ENCODE peak calls at places on chromosomes 13 and 19, in six cellular contexts. One of them, this sample, is unnamed.

GRCh38 chr19:30367421-30367820 is 4.8 kb upstream of the ZNF536 start:
- DNase-seq in kidney epithelial cell: no peak
- DNase-seq in stimulated activated CD4-positive, alpha-beta T cell treated with anti-CD3 and anti-CD28 coated beads, Interleukin-4, amount 100 ng/mL, for 48 hours: no peak
- DNase-seq in NCI-H345: no peak
- DNase-seq in left colon: no peak
- DNase-seq in GM23248: no peak
- DNase-seq in this sample: no peak

GRCh38 chr13:102440259-102440936 is 38.5 kb upstream of the FGF14 start:
- DNase-seq in kidney epithelial cell: peak; percentile 81
- DNase-seq in stimulated activated CD4-positive, alpha-beta T cell treated with anti-CD3 and anti-CD28 coated beads, Interleukin-4, amount 100 ng/mL, for 48 hours: no peak
- DNase-seq in NCI-H345: peak; percentile 69
- DNase-seq in left colon: no peak
- DNase-seq in GM23248: no peak
- DNase-seq in this sample: no peak

GRCh38 chr19:3501780-3502179 is 1.3 kb upstream of the DOHH start:
- DNase-seq in kidney epithelial cell: no peak
- DNase-seq in stimulated activated CD4-positive, alpha-beta T cell treated with anti-CD3 and anti-CD28 coated beads, Interleukin-4, amount 100 ng/mL, for 48 hours: no peak
- DNase-seq in NCI-H345: no peak
- DNase-seq in left colon: no peak
- DNase-seq in GM23248: no peak
- DNase-seq in this sample: no peak

GRCh38 chr13:79097201-79097600 is 308.9 kb downstream of the RBM26 start:
- DNase-seq in kidney epithelial cell: no peak
- DNase-seq in stimulated activated CD4-positive, alpha-beta T cell treated with anti-CD3 and anti-CD28 coated beads, Interleukin-4, amount 100 ng/mL, for 48 hours: no peak
- DNase-seq in NCI-H345: no peak
- DNase-seq in left colon: no peak
- DNase-seq in GM23248: no peak
- DNase-seq in this sample: no peak

GRCh38 chr19:8185343-8186068 is 23.7 kb upstream of the CERS4 start:
- DNase-seq in kidney epithelial cell: no peak
- DNase-seq in stimulated activated CD4-positive, alpha-beta T cell treated with anti-CD3 and anti-CD28 coated beads, Interleukin-4, amount 100 ng/mL, for 48 hours: no peak
- DNase-seq in NCI-H345: no peak
- DNase-seq in left colon: no peak
- DNase-seq in GM23248: no peak
- DNase-seq in this sample: no peak

GRCh38 chr19:39078436-39079200 is 5.5 kb upstream of the ACP7 start:
- DNase-seq in kidney epithelial cell: peak; percentile 87
- DNase-seq in stimulated activated CD4-positive, alpha-beta T cell treated with anti-CD3 and anti-CD28 coated beads, Interleukin-4, amount 100 ng/mL, for 48 hours: no peak
- DNase-seq in NCI-H345: no peak
- DNase-seq in left colon: no peak
- DNase-seq in GM23248: peak; percentile 99
- DNase-seq in this sample: no peak

GRCh38 chr19:35216026-35216832 is 12.3 kb downstream of the FAM187B start:
- DNase-seq in kidney epithelial cell: no peak
- DNase-seq in stimulated activated CD4-positive, alpha-beta T cell treated with anti-CD3 and anti-CD28 coated beads, Interleukin-4, amount 100 ng/mL, for 48 hours: no peak
- DNase-seq in NCI-H345: no peak
- DNase-seq in left colon: no peak
- DNase-seq in GM23248: peak; percentile 47
- DNase-seq in this sample: no peak

GRCh38 chr19:40619333-40620160 is 18.4 kb downstream of the LTBP4 start:
- DNase-seq in kidney epithelial cell: no peak
- DNase-seq in stimulated activated CD4-positive, alpha-beta T cell treated with anti-CD3 and anti-CD28 coated beads, Interleukin-4, amount 100 ng/mL, for 48 hours: no peak
- DNase-seq in NCI-H345: no peak
- DNase-seq in left colon: no peak
- DNase-seq in GM23248: no peak
- DNase-seq in this sample: no peak

GRCh38 chr13:30153871-30154426 is 153.4 kb downstream of the KATNAL1 start:
- DNase-seq in kidney epithelial cell: no peak
- DNase-seq in stimulated activated CD4-positive, alpha-beta T cell treated with anti-CD3 and anti-CD28 coated beads, Interleukin-4, amount 100 ng/mL, for 48 hours: no peak
- DNase-seq in NCI-H345: no peak
- DNase-seq in left colon: no peak
- DNase-seq in GM23248: peak; percentile 58
- DNase-seq in this sample: no peak

GRCh38 chr13:96994030-96994848 is at the start of gene OXGR1:
- DNase-seq in kidney epithelial cell: no peak
- DNase-seq in stimulated activated CD4-positive, alpha-beta T cell treated with anti-CD3 and anti-CD28 coated beads, Interleukin-4, amount 100 ng/mL, for 48 hours: no peak
- DNase-seq in NCI-H345: no peak
- DNase-seq in left colon: no peak
- DNase-seq in GM23248: peak; percentile 14
- DNase-seq in this sample: no peak

GRCh38 chr19:31963741-31964140 is 381.7 kb upstream of the ZNF507 start:
- DNase-seq in kidney epithelial cell: no peak
- DNase-seq in stimulated activated CD4-positive, alpha-beta T cell treated with anti-CD3 and anti-CD28 coated beads, Interleukin-4, amount 100 ng/mL, for 48 hours: no peak
- DNase-seq in NCI-H345: no peak
- DNase-seq in left colon: no peak
- DNase-seq in GM23248: no peak
- DNase-seq in this sample: no peak

GRCh38 chr19:15292847-15293582 is 39.3 kb downstream of the BRD4 start:
- DNase-seq in kidney epithelial cell: no peak
- DNase-seq in stimulated activated CD4-positive, alpha-beta T cell treated with anti-CD3 and anti-CD28 coated beads, Interleukin-4, amount 100 ng/mL, for 48 hours: no peak
- DNase-seq in NCI-H345: no peak
- DNase-seq in left colon: no peak
- DNase-seq in GM23248: no peak
- DNase-seq in this sample: no peak

GRCh38 chr13:104408733-104409132 is 1342.5 kb upstream of the SLC10A2 start:
- DNase-seq in kidney epithelial cell: no peak
- DNase-seq in stimulated activated CD4-positive, alpha-beta T cell treated with anti-CD3 and anti-CD28 coated beads, Interleukin-4, amount 100 ng/mL, for 48 hours: no peak
- DNase-seq in NCI-H345: no peak
- DNase-seq in left colon: no peak
- DNase-seq in GM23248: no peak
- DNase-seq in this sample: no peak

GRCh38 chr19:1766800-1767352 is 13.6 kb downstream of the ONECUT3 start:
- DNase-seq in kidney epithelial cell: no peak
- DNase-seq in stimulated activated CD4-positive, alpha-beta T cell treated with anti-CD3 and anti-CD28 coated beads, Interleukin-4, amount 100 ng/mL, for 48 hours: no peak
- DNase-seq in NCI-H345: no peak
- DNase-seq in left colon: no peak
- DNase-seq in GM23248: no peak
- DNase-seq in this sample: no peak

GRCh38 chr13:43388282-43389034 is 365.1 kb downstream of the DNAJC15 start:
- DNase-seq in kidney epithelial cell: peak; percentile 41
- DNase-seq in stimulated activated CD4-positive, alpha-beta T cell treated with anti-CD3 and anti-CD28 coated beads, Interleukin-4, amount 100 ng/mL, for 48 hours: no peak
- DNase-seq in NCI-H345: peak; percentile 29
- DNase-seq in left colon: no peak
- DNase-seq in GM23248: no peak
- DNase-seq in this sample: peak; percentile 11

GRCh38 chr19:10752237-10752912 is 34.5 kb downstream of the DNM2 start:
- DNase-seq in kidney epithelial cell: no peak
- DNase-seq in stimulated activated CD4-positive, alpha-beta T cell treated with anti-CD3 and anti-CD28 coated beads, Interleukin-4, amount 100 ng/mL, for 48 hours: no peak
- DNase-seq in NCI-H345: no peak
- DNase-seq in left colon: no peak
- DNase-seq in GM23248: no peak
- DNase-seq in this sample: no peak

GRCh38 chr19:30360378-30361106 is 11.6 kb upstream of the ZNF536 start:
- DNase-seq in kidney epithelial cell: no peak
- DNase-seq in stimulated activated CD4-positive, alpha-beta T cell treated with anti-CD3 and anti-CD28 coated beads, Interleukin-4, amount 100 ng/mL, for 48 hours: no peak
- DNase-seq in NCI-H345: no peak
- DNase-seq in left colon: no peak
- DNase-seq in GM23248: no peak
- DNase-seq in this sample: no peak